ENCODE peak calls at places on chromosome 18, in six cellular contexts. A is GM23248, N is OCI-LY7, K is neural progenitor cell, I is H1, P is mammary epithelial cell. B is an unnamed sample.

GRCh38 chr18:27844416-27844792 is 332.5 kb downstream of the CDH2 start:
- DNase-seq in A (peak; percentile 17), N (no peak), K (no peak), I (no peak), P (peak; percentile 45), B (no peak)

GRCh38 chr18:10591891-10592290 is 66.1 kb downstream of the NAPG start:
- DNase-seq in A (no peak), N (peak; percentile 1), K (no peak), I (no peak), P (no peak), B (no peak)

GRCh38 chr18:38362286-38362792 is 796.7 kb upstream of the CELF4 start:
- DNase-seq in A (no peak), N (no peak), K (peak; percentile 15), I (no peak), P (no peak), B (no peak)

GRCh38 chr18:43965691-43966090 is 688.4 kb upstream of the SYT4 start:
- DNase-seq in A (no peak), N (no peak), K (no peak), I (no peak), P (no peak), B (no peak)

GRCh38 chr18:12659904-12660605 is 2.1 kb upstream of the SPIRE1 start:
- DNase-seq in A (peak; percentile 75), N (peak; percentile 47), K (peak; percentile 58), I (no peak), P (peak; percentile 44), B (peak; percentile 82)

GRCh38 chr18:35703043-35703688 is 121.6 kb downstream of the GALNT1 start:
- DNase-seq in A (peak; percentile 40), N (no peak), K (no peak), I (no peak), P (peak; percentile 51), B (no peak)

GRCh38 chr18:23281626-23282436 is 146.5 kb downstream of the CABLES1 start:
- DNase-seq in A (peak; percentile 89), N (no peak), K (no peak), I (no peak), P (peak; percentile 94), B (peak; percentile 90)

GRCh38 chr18:41744664-41745063 is 210.4 kb upstream of the PIK3C3 start:
- DNase-seq in A (no peak), N (no peak), K (peak; percentile 60), I (no peak), P (no peak), B (no peak)

GRCh38 chr18:9876867-9877654 is 8.7 kb upstream of the TXNDC2 start:
- DNase-seq in A (peak; percentile 89), N (no peak), K (peak; percentile 66), I (no peak), P (peak; percentile 81), B (no peak)

GRCh38 chr18:10006261-10006903 is 92.6 kb downstream of the VAPA start:
- DNase-seq in A (peak; percentile 47), N (peak; percentile 30), K (no peak), I (no peak), P (peak; percentile 23), B (peak; percentile 49)

GRCh38 chr18:9741821-9742541 is 33.9 kb downstream of the RAB31 start:
- DNase-seq in A (peak; percentile 86), N (no peak), K (peak; percentile 34), I (peak; percentile 33), P (no peak), B (peak; percentile 11)

GRCh38 chr18:24868331-24868730 is 407.9 kb downstream of the HRH4 start:
- DNase-seq in A (peak; percentile 8), N (no peak), K (no peak), I (no peak), P (no peak), B (no peak)

GRCh38 chr18:24860978-24861680 is 400.7 kb downstream of the HRH4 start:
- DNase-seq in A (no peak), N (no peak), K (no peak), I (no peak), P (peak; percentile 20), B (no peak)

GRCh38 chr18:24862225-24862893 is 401.9 kb downstream of the HRH4 start:
- DNase-seq in A (no peak), N (no peak), K (peak; percentile 79), I (no peak), P (peak; percentile 35), B (no peak)
- H3K4me3 ChIP-seq in A (peak overlapping the region; percentile 26), N (no peak overlapping the region), K (peak overlapping the region; percentile 23), I (no peak overlapping the region), P (no peak overlapping the region), B (no peak overlapping the region)

DNA sequence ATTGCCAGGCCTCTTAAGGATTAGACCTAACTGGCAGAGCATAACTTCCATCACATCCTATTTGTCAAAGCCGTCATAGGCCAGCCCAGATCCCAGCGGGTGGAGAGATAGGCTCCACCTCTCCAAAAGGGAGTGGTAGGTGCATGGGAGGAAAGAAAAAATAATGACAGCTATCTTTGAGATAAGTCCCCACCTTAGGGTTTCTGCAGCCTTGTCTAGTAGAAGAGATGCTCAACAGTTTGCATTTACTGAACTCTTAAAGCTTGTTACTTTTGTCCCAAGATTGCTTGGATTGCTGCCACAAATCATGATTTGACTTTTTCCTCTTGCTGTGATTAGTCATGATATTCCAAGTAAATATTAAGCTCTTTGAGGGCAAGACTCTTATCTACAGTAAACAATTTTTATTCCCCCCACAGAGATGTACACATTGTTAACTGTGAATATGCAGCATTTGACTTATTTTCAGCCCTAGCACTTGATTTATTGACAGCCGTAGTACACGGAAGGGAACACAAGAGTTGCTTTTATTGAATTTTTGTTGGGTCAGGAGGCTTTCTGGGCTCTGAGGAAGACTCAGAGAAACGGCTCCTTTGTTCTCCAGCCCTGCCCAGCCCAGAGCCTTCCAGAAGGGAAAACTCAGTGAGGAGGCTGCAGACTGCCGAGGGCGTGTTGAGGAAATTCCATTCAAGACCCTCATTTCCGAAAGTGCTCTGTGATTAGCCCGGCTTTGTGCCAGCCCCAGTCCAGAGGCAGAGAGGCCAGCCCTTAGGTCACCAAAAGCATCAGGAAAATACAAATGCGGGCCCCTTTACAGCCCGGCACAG is 75.5 kb upstream of the ZNF532 start:
- DNase-seq in A (peak; percentile 32), N (no peak), K (peak; percentile 67), I (no peak), P (peak; percentile 45), B (no peak)
- H2AFZ ChIP-seq in A (no peak overlapping the region), N (no peak overlapping the region), K (no peak overlapping the region), I (no peak overlapping the region), P (peak overlapping the region; percentile 7), B (no peak overlapping the region)

GRCh38 chr18:45835057-45835634 is 9.7 kb downstream of the SIGLEC15 start:
- DNase-seq in A (no peak), N (no peak), K (no peak), I (no peak), P (no peak), B (no peak)

GRCh38 chr18:45838302-45839070 is 13.0 kb downstream of the SIGLEC15 start:
- DNase-seq in A (peak; percentile 58), N (no peak), K (no peak), I (no peak), P (no peak), B (no peak)

GRCh38 chr18:45836242-45837215 is 11.1 kb downstream of the SIGLEC15 start:
- DNase-seq in A (no peak), N (no peak), K (peak; percentile 33), I (no peak), P (no peak), B (no peak)

GRCh38 chr18:45839415-45840395 is 14.2 kb downstream of the SIGLEC15 start:
- DNase-seq in A (peak; percentile 90), N (no peak), K (peak; percentile 50), I (no peak), P (peak; percentile 62), B (peak; percentile 82)

DNA sequence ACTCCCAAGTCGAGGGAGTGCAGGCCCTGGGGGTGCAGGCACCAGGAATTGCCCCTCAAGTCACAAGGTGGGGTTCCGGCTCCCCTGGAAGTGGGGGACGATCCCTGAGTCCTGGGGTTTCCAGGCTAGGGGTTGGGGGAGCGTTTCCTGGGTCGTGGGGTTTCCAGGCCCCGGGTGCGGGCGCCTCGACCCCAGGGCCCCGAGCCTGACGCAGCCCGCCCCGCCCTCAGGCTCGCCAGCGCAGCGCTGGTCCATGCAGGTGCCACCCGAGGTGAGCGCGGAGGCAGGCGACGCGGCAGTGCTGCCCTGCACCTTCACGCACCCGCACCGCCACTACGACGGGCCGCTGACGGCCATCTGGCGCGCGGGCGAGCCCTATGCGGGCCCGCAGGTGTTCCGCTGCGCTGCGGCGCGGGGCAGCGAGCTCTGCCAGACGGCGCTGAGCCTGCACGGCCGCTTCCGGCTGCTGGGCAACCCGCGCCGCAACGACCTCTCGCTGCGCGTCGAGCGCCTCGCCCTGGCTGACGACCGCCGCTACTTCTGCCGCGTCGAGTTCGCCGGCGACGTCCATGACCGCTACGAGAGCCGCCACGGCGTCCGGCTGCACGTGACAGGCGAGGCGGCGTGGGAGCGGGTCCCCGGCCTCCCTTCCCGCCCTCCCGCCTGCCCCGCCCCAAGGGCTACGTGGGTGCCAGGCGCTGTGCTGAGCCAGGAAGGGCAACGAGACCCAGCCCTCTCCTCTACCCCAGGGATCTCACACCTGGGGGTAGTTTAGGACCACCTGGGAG is 12.0 kb downstream of the SIGLEC15 start:
- DNase-seq in A (peak; percentile 83), N (no peak), K (peak; percentile 88), I (peak; percentile 19), P (no peak), B (no peak)
- H3K4me3 ChIP-seq in A (peak overlapping the region; percentile 33), N (no peak overlapping the region), K (peak overlapping the region; percentile 42), I (peak overlapping the region; percentile 45), P (no peak overlapping the region), B (no peak overlapping the region)

GRCh38 chr18:51936115-51936514 is 403.9 kb upstream of the DCC start:
- DNase-seq in A (no peak), N (no peak), K (no peak), I (no peak), P (no peak), B (no peak)
- H2AFZ ChIP-seq in A (no peak overlapping the region), N (no peak overlapping the region), K (peak overlapping the region; percentile 34), I (peak overlapping the region; percentile 6), P (no peak overlapping the region), B (no peak overlapping the region)

GRCh38 chr18:69936191-69936558 is 11.5 kb downstream of the CD226 start:
- DNase-seq in A (no peak), N (no peak), K (no peak), I (no peak), P (no peak), B (no peak)

GRCh38 chr18:69934866-69935265 is 12.8 kb downstream of the CD226 start:
- DNase-seq in A (no peak), N (no peak), K (no peak), I (no peak), P (no peak), B (no peak)

GRCh38 chr18:69941183-69941582 is 6.5 kb downstream of the CD226 start:
- DNase-seq in A (no peak), N (no peak), K (no peak), I (no peak), P (no peak), B (no peak)

GRCh38 chr18:69935319-69936190 is 12.1 kb downstream of the CD226 start:
- DNase-seq in A (peak; percentile 39), N (no peak), K (peak; percentile 45), I (no peak), P (peak; percentile 58), B (no peak)
- H3K4me3 ChIP-seq in A (no peak overlapping the region), N (no peak overlapping the region), K (no peak overlapping the region), I (no peak overlapping the region), P (no peak overlapping the region), B (no peak overlapping the region)

DNA sequence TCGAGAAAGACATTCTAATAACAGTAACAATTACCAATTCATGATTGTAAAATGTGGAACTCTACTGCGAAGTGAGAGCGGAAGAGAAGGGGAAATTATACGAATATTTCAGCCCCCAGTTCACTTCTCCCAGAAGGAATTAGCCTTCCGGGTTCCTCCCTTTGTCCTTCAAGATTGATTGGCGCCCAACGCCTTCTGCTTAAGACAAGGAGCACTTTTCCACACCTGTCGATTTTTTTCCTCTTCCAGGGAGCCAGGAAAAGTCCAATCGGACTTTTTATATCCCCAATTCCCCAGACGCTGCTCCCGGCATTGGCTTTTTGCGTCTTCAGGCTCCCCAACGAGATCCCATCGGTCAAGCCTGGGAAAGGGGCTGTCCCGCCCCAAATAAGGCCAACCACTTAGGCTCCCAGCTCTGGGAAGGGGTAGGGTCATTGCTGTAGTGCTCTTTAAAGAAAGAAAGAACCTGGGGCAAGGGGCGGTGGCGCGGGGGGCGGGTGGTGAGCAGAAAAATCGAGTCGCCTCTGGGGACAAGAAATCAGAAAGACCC is 1.5 kb downstream of the DSC2 start:
- DNase-seq in A (no peak), N (no peak), K (peak; percentile 74), I (no peak), P (peak; percentile 50), B (no peak)
- H2AFZ ChIP-seq in A (no peak overlapping the region), N (no peak overlapping the region), K (peak overlapping the region; percentile 92), I (peak overlapping the region; percentile 59), P (peak overlapping the region; percentile 86), B (no peak overlapping the region)